ENCODE peak calls at places on chromosomes 12 and 14, in five cellular contexts. D, R, W, N and B are unnamed samples.

GRCh38 chr12:88242161-88242925 is 100.2 kb downstream of the TMTC3 start:
- DNase-seq in D (no peak), R (no peak), W (no peak), N (no peak), B (no peak)

GRCh38 chr12:105018001-105018400 is 31.9 kb downstream of the NOPCHAP1 start:
- DNase-seq in D (no peak), R (no peak), W (no peak), N (no peak), B (no peak)

GRCh38 chr14:78836777-78837176 is 666.6 kb downstream of the NRXN3 start:
- DNase-seq in D (no peak), R (no peak), W (peak), N (peak), B (no peak)

GRCh38 chr12:79933580-79934264 is 1.2 kb downstream of the PPP1R12A start:
- DNase-seq in D (no peak), R (no peak), W (no peak), N (no peak), B (no peak)

GRCh38 chr12:8603858-8604257 is 8.8 kb downstream of the AICDA start:
- DNase-seq in D (no peak), R (no peak), W (peak), N (no peak), B (no peak)

GRCh38 chr12:52392465-52393007 is 7.1 kb upstream of the KRT84 start:
- DNase-seq in D (no peak), R (no peak), W (no peak), N (no peak), B (no peak)

GRCh38 chr12:39988574-39988973 is 117.3 kb downstream of the SLC2A13 start:
- DNase-seq in D (no peak), R (no peak), W (no peak), N (no peak), B (no peak)

GRCh38 chr14:75280831-75281690 is 2.4 kb downstream of the FOS start:
- DNase-seq in D (no peak), R (no peak), W (no peak), N (no peak), B (no peak)

GRCh38 chr14:25413058-25413457 is 363.1 kb upstream of the STXBP6 start:
- DNase-seq in D (no peak), R (no peak), W (no peak), N (no peak), B (no peak)

GRCh38 chr12:54987611-54988231 is 3.2 kb upstream of the TESPA1 start:
- DNase-seq in D (no peak), R (no peak), W (no peak), N (no peak), B (no peak)

GRCh38 chr14:63508033-63508432 is 35.1 kb downstream of the PPP2R5E start:
- DNase-seq in D (no peak), R (no peak), W (no peak), N (peak), B (no peak)

GRCh38 chr14:90154110-90154509 is 92.3 kb downstream of the KCNK13 start:
- DNase-seq in D (no peak), R (no peak), W (no peak), N (no peak), B (no peak)

GRCh38 chr12:124296916-124297351 is 2.0 kb downstream of the RFLNA start:
- DNase-seq in D (no peak), R (no peak), W (no peak), N (no peak), B (no peak)

GRCh38 chr14:66104486-66104885 is 381.7 kb upstream of the CCDC196 start:
- DNase-seq in D (no peak), R (no peak), W (peak), N (no peak), B (no peak)

GRCh38 chr14:103232831-103233319 is 101.2 kb upstream of the EIF5 start:
- DNase-seq in D (no peak), R (no peak), W (no peak), N (peak), B (no peak)

GRCh38 chr12:64716839-64717455 is 42.3 kb downstream of the GNS start:
- DNase-seq in D (no peak), R (no peak), W (no peak), N (no peak), B (no peak)

GRCh38 chr14:85853996-85854526 is 324.1 kb downstream of the FLRT2 start:
- DNase-seq in D (no peak), R (no peak), W (no peak), N (no peak), B (no peak)

GRCh38 chr12:110537605-110538409 is 35.7 kb downstream of the RAD9B start:
- DNase-seq in D (no peak), R (no peak), W (no peak), N (no peak), B (no peak)

GRCh38 chr12:50784501-50784900 is 20.6 kb downstream of the ATF1 start:
- DNase-seq in D (no peak), R (no peak), W (no peak), N (no peak), B (no peak)

GRCh38 chr14:47278233-47278842 is 397.1 kb downstream of the MDGA2 start:
- DNase-seq in D (no peak), R (peak), W (peak), N (peak), B (no peak)

GRCh38 chr12:94263011-94263786 is 114.8 kb downstream of the PLXNC1 start:
- DNase-seq in D (no peak), R (peak), W (no peak), N (no peak), B (peak)

GRCh38 chr12:29072631-29073030 is 76.4 kb upstream of the FAR2 start:
- DNase-seq in D (no peak), R (no peak), W (no peak), N (no peak), B (no peak)

GRCh38 chr12:56477521-56478225 is 9.3 kb downstream of the SPRYD4 start:
- DNase-seq in D (no peak), R (no peak), W (no peak), N (no peak), B (no peak)

GRCh38 chr12:53217930-53218307 is 10.9 kb upstream of the ITGB7 start:
- DNase-seq in D (no peak), R (no peak), W (peak), N (no peak), B (no peak)

GRCh38 chr12:123757555-123757954 is 4.5 kb upstream of the DNAH10 start:
- DNase-seq in D (no peak), R (no peak), W (no peak), N (no peak), B (no peak)

GRCh38 chr12:53004582-53004981 is 1.7 kb upstream of the EIF4B start:
- DNase-seq in D (no peak), R (no peak), W (peak), N (no peak), B (no peak)

GRCh38 chr12:40208707-40209106 is 16.1 kb upstream of the LRRK2 start:
- DNase-seq in D (no peak), R (no peak), W (no peak), N (no peak), B (no peak)

GRCh38 chr12:71900091-71900490 is 38.6 kb upstream of the TPH2 start:
- DNase-seq in D (no peak), R (no peak), W (no peak), N (no peak), B (no peak)

GRCh38 chr14:104148433-104149277 is 10.3 kb downstream of the KIF26A start:
- DNase-seq in D (no peak), R (no peak), W (no peak), N (no peak), B (no peak)

GRCh38 chr14:44453433-44454171 is 53.5 kb downstream of the FSCB start:
- DNase-seq in D (no peak), R (no peak), W (no peak), N (peak), B (no peak)

GRCh38 chr12:11553871-11554533 is 95.5 kb upstream of the ETV6 start:
- DNase-seq in D (no peak), R (no peak), W (peak), N (peak), B (no peak)

GRCh38 chr14:95267306-95267705 is 52.4 kb downstream of the CLMN start:
- DNase-seq in D (no peak), R (no peak), W (no peak), N (no peak), B (no peak)

GRCh38 chr14:90693413-90693812 is 122.8 kb downstream of the TTC7B start:
- DNase-seq in D (no peak), R (no peak), W (no peak), N (peak), B (no peak)

GRCh38 chr12:19799886-19800602 is 360.8 kb downstream of the AEBP2 start:
- DNase-seq in D (no peak), R (no peak), W (no peak), N (no peak), B (no peak)

GRCh38 chr14:23631702-23632460 is 4.3 kb upstream of the DHRS2 start:
- DNase-seq in D (peak), R (peak), W (peak), N (peak), B (peak)

GRCh38 chr14:44529026-44529425 is 21.9 kb upstream of the FSCB start:
- DNase-seq in D (no peak), R (no peak), W (no peak), N (no peak), B (no peak)

GRCh38 chr14:33186656-33187055 is 248.0 kb downstream of the NPAS3 start:
- DNase-seq in D (no peak), R (no peak), W (no peak), N (no peak), B (no peak)

GRCh38 chr12:70756118-70756517 is 118.9 kb upstream of the PTPRB start:
- DNase-seq in D (no peak), R (no peak), W (no peak), N (no peak), B (no peak)